ENCODE peak calls at places on chromosome 12, in four cellular contexts. B is activated CD4-positive, alpha-beta T cell treated with anti-CD3 and anti-CD28 coated beads, Interleukin-2, amount 50 U/mL, for 1 hour; D is NCI-H1092; A is NCI-H748 treated with DMSO at 0.1 percent for 48 hours. P is an unnamed sample.

GRCh38 chr12:62799126-62799736 is 135.7 kb downstream of the PPM1H start:
- DNase-seq in A (peak; percentile 54), B (peak; percentile 32), D (peak; percentile 39), P (peak; percentile 39)

GRCh38 chr12:42958271-42958674 is 368.7 kb upstream of the PRICKLE1 start:
- DNase-seq in B (no peak), D (no peak), A (no peak), P (no peak)

GRCh38 chr12:4477133-4477532 is 31.5 kb upstream of the FGF6 start:
- DNase-seq in B (no peak), A (no peak), D (no peak), P (no peak)

GRCh38 chr12:66269757-66270383 is 32.4 kb upstream of the HELB start:
- DNase-seq in A (peak; percentile 19), B (no peak), D (no peak), P (no peak)

GRCh38 chr12:47904647-47905312 is at the start of gene VDR:
- DNase-seq in A (peak; percentile 69), D (peak; percentile 72), B (peak; percentile 65), P (peak; percentile 52)

GRCh38 chr12:121209629-121210572 is at the start of gene P2RX4:
- DNase-seq in D (peak; percentile 65), A (peak; percentile 39), B (peak; percentile 84), P (peak; percentile 85)

GRCh38 chr12:55698241-55698955 is 9.3 kb downstream of the ITGA7 start:
- DNase-seq in D (no peak), A (no peak), B (no peak), P (no peak)

GRCh38 chr12:51905507-51906438 is 1.5 kb upstream of the ACVRL1 start:
- DNase-seq in D (no peak), B (no peak), A (no peak), P (no peak)

GRCh38 chr12:57621497-57622292 is 10.5 kb downstream of the ARHGEF25 start:
- DNase-seq in B (peak; percentile 58), D (peak; percentile 30), A (no peak), P (peak; percentile 53)

GRCh38 chr12:104154286-104154685 is 16.3 kb upstream of the NFYB start:
- DNase-seq in D (no peak), B (no peak), A (no peak), P (no peak)

GRCh38 chr12:116773276-116773731 is 35.2 kb downstream of the RNFT2 start:
- DNase-seq in A (no peak), B (no peak), D (no peak), P (no peak)

GRCh38 chr12:643478-644292 is 19.6 kb downstream of the NINJ2 start:
- DNase-seq in A (no peak), D (no peak), B (peak; percentile 24), P (no peak)

GRCh38 chr12:112801055-112801454 is 9.5 kb downstream of the RPH3A start:
- DNase-seq in A (no peak), B (no peak), D (no peak), P (no peak)

GRCh38 chr12:76943004-76943403 is 64.2 kb upstream of the CSRP2 start:
- DNase-seq in D (no peak), A (no peak), B (no peak), P (no peak)